ENCODE peak calls at places on chromosomes 11 and 22, in six cellular contexts. One of them, this sample, is unnamed.

GRCh38 chr11:15826826-15827225 is 529.5 kb downstream of the SOX6 start:
- DNase-seq in spleen: no peak
- DNase-seq in sigmoid colon: no peak
- DNase-seq in GM23338: peak
- DNase-seq in HCT116: peak
- DNase-seq in esophagus muscularis mucosa: peak
- DNase-seq in this sample: no peak

GRCh38 chr11:134518616-134519389 is 106.8 kb upstream of the B3GAT1 start:
- DNase-seq in spleen: peak
- DNase-seq in sigmoid colon: peak
- DNase-seq in GM23338: no peak
- DNase-seq in HCT116: no peak
- DNase-seq in esophagus muscularis mucosa: no peak
- DNase-seq in this sample: no peak

GRCh38 chr11:557328-558132 is 3.0 kb downstream of the LMNTD2 start:
- DNase-seq in spleen: no peak
- DNase-seq in sigmoid colon: no peak
- DNase-seq in GM23338: no peak
- DNase-seq in HCT116: no peak
- DNase-seq in esophagus muscularis mucosa: no peak
- DNase-seq in this sample: no peak

GRCh38 chr22:37197451-37198289 is 9.6 kb upstream of the C1QTNF6 start:
- DNase-seq in spleen: peak
- DNase-seq in sigmoid colon: peak
- DNase-seq in GM23338: no peak
- DNase-seq in HCT116: peak
- DNase-seq in esophagus muscularis mucosa: no peak
- DNase-seq in this sample: no peak

GRCh38 chr11:77524539-77524938 is 50.6 kb upstream of the PAK1 start:
- DNase-seq in spleen: no peak
- DNase-seq in sigmoid colon: no peak
- DNase-seq in GM23338: no peak
- DNase-seq in HCT116: no peak
- DNase-seq in esophagus muscularis mucosa: no peak
- DNase-seq in this sample: no peak

GRCh38 chr11:84524422-84525051 is 1102.6 kb downstream of the DLG2 start:
- DNase-seq in spleen: no peak
- DNase-seq in sigmoid colon: no peak
- DNase-seq in GM23338: peak
- DNase-seq in HCT116: no peak
- DNase-seq in esophagus muscularis mucosa: no peak
- DNase-seq in this sample: no peak

GRCh38 chr22:38788417-38788816 is 5.5 kb downstream of the DNAL4 start:
- DNase-seq in spleen: no peak
- DNase-seq in sigmoid colon: peak
- DNase-seq in GM23338: no peak
- DNase-seq in HCT116: no peak
- DNase-seq in esophagus muscularis mucosa: no peak
- DNase-seq in this sample: no peak

GRCh38 chr11:78957481-78958245 is 383.0 kb upstream of the NARS2 start:
- DNase-seq in spleen: no peak
- DNase-seq in sigmoid colon: no peak
- DNase-seq in GM23338: no peak
- DNase-seq in HCT116: no peak
- DNase-seq in esophagus muscularis mucosa: no peak
- DNase-seq in this sample: no peak

GRCh38 chr11:26623076-26623666 is 51.1 kb upstream of the MUC15 start:
- DNase-seq in spleen: no peak
- DNase-seq in sigmoid colon: no peak
- DNase-seq in GM23338: no peak
- DNase-seq in HCT116: no peak
- DNase-seq in esophagus muscularis mucosa: no peak
- DNase-seq in this sample: no peak

GRCh38 chr11:124329787-124330478 is 9.9 kb upstream of the OR8D2 start:
- DNase-seq in spleen: no peak
- DNase-seq in sigmoid colon: no peak
- DNase-seq in GM23338: peak
- DNase-seq in HCT116: no peak
- DNase-seq in esophagus muscularis mucosa: no peak
- DNase-seq in this sample: no peak

DNA sequence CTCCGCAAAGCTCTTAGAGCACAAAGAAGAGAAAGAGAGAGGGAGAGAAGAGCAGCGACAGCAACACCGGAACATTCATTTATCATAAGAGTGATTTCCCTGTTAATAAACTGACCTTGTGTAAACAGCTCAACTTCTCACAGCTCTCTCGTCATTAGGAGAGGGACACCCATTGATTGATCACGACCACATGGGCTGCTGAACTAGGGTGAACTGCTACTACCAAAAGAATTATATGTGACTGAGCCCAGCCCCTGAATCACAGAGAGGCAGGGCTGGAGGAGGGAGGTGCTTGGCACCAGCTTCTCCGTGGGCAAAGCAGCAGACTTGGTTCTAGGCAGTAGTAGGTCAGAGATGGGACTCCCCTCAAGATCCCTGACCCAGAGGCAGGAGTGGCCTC is 281.8 kb downstream of the NXPE2 start:
- DNase-seq in spleen: no peak
- DNase-seq in sigmoid colon: no peak
- DNase-seq in GM23338: no peak
- DNase-seq in HCT116: no peak
- DNase-seq in esophagus muscularis mucosa: no peak
- DNase-seq in this sample: no peak
- TF ChIP-seq POLR2AphosphoS5 in spleen: no peak
- TF ChIP-seq POLR2AphosphoS5 in sigmoid colon: no peak
- TF ChIP-seq POLR2AphosphoS5 in GM23338: no peak
- TF ChIP-seq POLR2AphosphoS5 in HCT116: no peak
- TF ChIP-seq POLR2AphosphoS5 in esophagus muscularis mucosa: no peak
- TF ChIP-seq POLR2AphosphoS5 in this sample: no peak

GRCh38 chr22:35599364-35599763 is 17.8 kb downstream of the MB start:
- DNase-seq in spleen: no peak
- DNase-seq in sigmoid colon: no peak
- DNase-seq in GM23338: no peak
- DNase-seq in HCT116: no peak
- DNase-seq in esophagus muscularis mucosa: no peak
- DNase-seq in this sample: no peak

GRCh38 chr22:35594686-35595085 is 22.4 kb downstream of the MB start:
- DNase-seq in spleen: no peak
- DNase-seq in sigmoid colon: no peak
- DNase-seq in GM23338: no peak
- DNase-seq in HCT116: no peak
- DNase-seq in esophagus muscularis mucosa: no peak
- DNase-seq in this sample: no peak

GRCh38 chr22:35598396-35598710 is 18.8 kb downstream of the MB start:
- DNase-seq in spleen: no peak
- DNase-seq in sigmoid colon: no peak
- DNase-seq in GM23338: no peak
- DNase-seq in HCT116: no peak
- DNase-seq in esophagus muscularis mucosa: no peak
- DNase-seq in this sample: no peak

GRCh38 chr22:35597692-35598395 is 19.3 kb downstream of the MB start:
- DNase-seq in spleen: no peak
- DNase-seq in sigmoid colon: no peak
- DNase-seq in GM23338: no peak
- DNase-seq in HCT116: no peak
- DNase-seq in esophagus muscularis mucosa: no peak
- DNase-seq in this sample: no peak

DNA sequence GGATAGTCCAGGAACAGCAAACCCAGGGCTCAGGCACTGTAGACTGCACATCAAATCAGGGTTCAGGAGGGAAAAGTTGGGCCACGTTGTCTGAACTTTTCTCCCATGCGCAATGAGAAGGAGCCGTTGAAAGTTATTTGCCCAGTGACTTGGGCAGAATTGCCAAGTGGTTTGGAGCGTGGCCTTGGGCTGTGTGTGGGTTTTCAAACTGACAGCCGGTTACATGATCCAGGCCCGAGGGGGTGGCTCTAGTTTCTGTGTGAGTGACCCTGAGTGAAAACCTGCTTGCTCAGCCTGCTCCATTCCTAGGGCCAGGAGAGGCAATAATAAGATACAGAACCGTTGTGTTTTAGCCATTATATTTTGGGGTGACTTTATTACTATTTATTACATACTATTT is 20.3 kb downstream of the MB start:
- DNase-seq in spleen: no peak
- DNase-seq in sigmoid colon: peak
- DNase-seq in GM23338: no peak
- DNase-seq in HCT116: no peak
- DNase-seq in esophagus muscularis mucosa: no peak
- DNase-seq in this sample: no peak
- TF ChIP-seq POLR2AphosphoS5 in spleen: no peak
- TF ChIP-seq POLR2AphosphoS5 in sigmoid colon: peak
- TF ChIP-seq POLR2AphosphoS5 in GM23338: no peak
- TF ChIP-seq POLR2AphosphoS5 in HCT116: no peak
- TF ChIP-seq POLR2AphosphoS5 in esophagus muscularis mucosa: no peak
- TF ChIP-seq POLR2AphosphoS5 in this sample: no peak

DNA sequence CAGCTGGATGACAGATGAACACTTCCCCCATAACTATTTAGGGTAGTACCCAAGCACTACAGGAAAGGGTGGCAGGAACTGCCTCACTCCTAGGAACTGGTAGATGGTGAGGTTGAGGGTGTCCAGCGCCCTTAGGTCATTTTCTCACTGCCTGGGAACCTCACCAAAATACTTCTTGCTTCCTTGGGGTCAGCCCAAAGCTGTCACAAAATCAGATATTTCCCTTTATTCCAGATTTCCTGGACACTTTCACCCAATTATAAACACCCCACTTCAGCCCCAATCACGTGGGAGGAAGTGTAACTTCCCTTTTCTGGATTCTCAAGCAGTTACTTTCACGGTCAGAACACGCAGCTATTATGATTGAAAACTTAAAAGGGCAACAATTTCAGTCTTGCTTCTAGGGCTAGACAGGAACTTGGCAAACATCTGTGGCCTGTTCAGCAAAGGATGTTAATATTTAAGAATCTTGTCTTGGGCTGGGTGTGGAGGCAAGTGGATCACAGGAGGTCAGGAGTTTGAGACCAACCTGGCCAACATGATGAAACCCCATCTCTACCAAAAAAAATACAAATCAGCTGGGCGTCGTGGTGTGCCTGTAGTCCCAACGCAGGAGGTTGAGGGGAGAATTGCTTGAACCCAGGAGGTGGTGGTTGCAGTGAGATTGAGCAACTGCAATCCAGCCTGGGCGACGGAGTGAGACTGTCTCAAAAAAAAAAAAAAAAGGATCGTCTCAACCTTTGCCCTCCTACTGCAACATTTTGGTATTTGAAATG is 4.0 kb downstream of the FTH1 start:
- DNase-seq in spleen: peak
- DNase-seq in sigmoid colon: peak
- DNase-seq in GM23338: no peak
- DNase-seq in HCT116: no peak
- DNase-seq in esophagus muscularis mucosa: no peak
- DNase-seq in this sample: no peak
- TF ChIP-seq POLR2AphosphoS5 in spleen: peak
- TF ChIP-seq POLR2AphosphoS5 in sigmoid colon: peak
- TF ChIP-seq POLR2AphosphoS5 in GM23338: no peak
- TF ChIP-seq POLR2AphosphoS5 in HCT116: peak
- TF ChIP-seq POLR2AphosphoS5 in esophagus muscularis mucosa: no peak
- TF ChIP-seq POLR2AphosphoS5 in this sample: no peak

DNA sequence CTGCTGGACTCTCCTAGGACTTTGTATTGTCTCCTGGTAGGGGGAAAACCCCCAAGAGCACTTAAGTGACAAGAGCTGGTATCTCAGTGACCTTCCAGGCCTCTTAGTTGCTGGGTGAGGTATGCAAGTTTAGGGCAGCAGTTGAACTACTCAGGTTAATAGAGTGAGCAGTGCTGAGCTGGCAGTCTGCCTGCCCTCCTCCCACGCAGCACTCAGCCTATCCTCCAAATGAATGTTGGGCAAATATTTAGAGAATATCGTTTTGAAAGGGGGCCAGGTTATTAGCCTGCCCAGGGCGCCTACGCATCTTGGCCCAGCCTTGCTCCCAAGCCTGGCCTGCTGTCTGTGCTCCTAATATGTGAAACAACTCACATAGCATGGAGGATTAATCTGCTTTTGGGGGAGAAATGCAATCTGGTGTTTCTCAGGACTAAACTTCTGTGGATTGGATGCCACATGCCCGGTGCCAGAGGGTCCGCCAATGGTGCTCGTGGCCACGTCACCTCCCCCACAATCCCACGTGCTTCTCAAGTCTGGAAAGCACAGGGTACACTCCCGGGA is 67.5 kb downstream of the SPON1 start:
- DNase-seq in spleen: no peak
- DNase-seq in sigmoid colon: peak
- DNase-seq in GM23338: no peak
- DNase-seq in HCT116: no peak
- DNase-seq in esophagus muscularis mucosa: no peak
- DNase-seq in this sample: no peak
- TF ChIP-seq POLR2AphosphoS5 in spleen: no peak
- TF ChIP-seq POLR2AphosphoS5 in sigmoid colon: peak
- TF ChIP-seq POLR2AphosphoS5 in GM23338: no peak
- TF ChIP-seq POLR2AphosphoS5 in HCT116: no peak
- TF ChIP-seq POLR2AphosphoS5 in esophagus muscularis mucosa: peak
- TF ChIP-seq POLR2AphosphoS5 in this sample: no peak